ENCODE peak calls at places on chromosomes 6 and 20, in five cellular contexts. D is fibroblast of pulmonary artery; N is CD8-positive, alpha-beta T cell; Y is upper lobe of left lung; M is cardiac muscle cell. F is an unnamed sample.

GRCh38 chr20:50245561-50246366 is 55.1 kb downstream of the CEBPB start:
- DNase-seq in D (peak; percentile 77), Y (no peak), M (peak; percentile 74), N (no peak), F (no peak)

GRCh38 chr6:12657884-12658283 is 58.7 kb upstream of the PHACTR1 start:
- DNase-seq in N (no peak), Y (no peak), D (no peak), M (no peak), F (no peak)

GRCh38 chr6:72783667-72784066 is 161.8 kb downstream of the KCNQ5 start:
- DNase-seq in Y (no peak), M (peak; percentile 88), N (no peak), D (peak; percentile 82), F (no peak)

GRCh38 chr6:154835307-154835706 is 102.1 kb downstream of the SCAF8 start:
- DNase-seq in Y (no peak), N (no peak), D (no peak), M (no peak), F (no peak)

GRCh38 chr20:45968801-45969711 is 2.9 kb downstream of the ZNF335 start:
- DNase-seq in D (no peak), N (no peak), Y (peak; percentile 22), M (no peak), F (no peak)

GRCh38 chr6:112912351-112913101 is 565.4 kb downstream of the RFPL4B start:
- DNase-seq in M (peak; percentile 71), D (peak; percentile 64), N (no peak), Y (no peak), F (no peak)

GRCh38 chr20:48010623-48011022 is 225.3 kb upstream of the SULF2 start:
- DNase-seq in Y (no peak), D (no peak), N (no peak), M (no peak), F (no peak)

GRCh38 chr6:75922226-75922625 is 150.2 kb downstream of the IMPG1 start:
- DNase-seq in M (no peak), N (no peak), Y (no peak), D (peak; percentile 7), F (no peak)

GRCh38 chr20:887137-887536 is 29.0 kb downstream of the ANGPT4 start:
- DNase-seq in D (no peak), Y (no peak), M (no peak), N (no peak), F (no peak)

GRCh38 chr6:116246089-116246488 is 7.8 kb downstream of the TSPYL4 start:
- DNase-seq in N (no peak), Y (no peak), D (peak; percentile 78), M (peak; percentile 76), F (no peak)

GRCh38 chr20:62245911-62246280 is 7.6 kb downstream of the OSBPL2 start:
- DNase-seq in Y (no peak), M (no peak), N (no peak), D (no peak), F (no peak)

GRCh38 chr6:157891544-157892362 is 68.7 kb downstream of the SNX9 start:
- DNase-seq in N (no peak), D (no peak), Y (no peak), M (peak; percentile 23), F (no peak)

GRCh38 chr20:25573288-25574251 is 11.8 kb downstream of the NINL start:
- DNase-seq in Y (no peak), N (no peak), M (no peak), D (peak; percentile 60), F (no peak)

GRCh38 chr20:64138276-64138815 is 25.9 kb upstream of the MYT1 start:
- DNase-seq in Y (peak; percentile 10), N (no peak), M (no peak), D (no peak), F (no peak)

GRCh38 chr20:8215516-8215915 is 83.5 kb downstream of the PLCB1 start:
- DNase-seq in M (peak; percentile 76), Y (no peak), D (peak; percentile 75), N (no peak), F (no peak)

GRCh38 chr6:132228894-132229293 is 172.4 kb downstream of the MOXD1 start:
- DNase-seq in Y (no peak), N (no peak), D (no peak), M (no peak), F (no peak)

GRCh38 chr20:26214991-26215390 is 518.3 kb upstream of the ZNF337 start:
- DNase-seq in N (no peak), D (no peak), M (no peak), Y (no peak), F (no peak)

GRCh38 chr20:57614490-57615471 is 5.4 kb downstream of the ZBP1 start:
- DNase-seq in M (no peak), D (no peak), Y (no peak), N (no peak), F (no peak)

GRCh38 chr20:51934301-51935002 is 132.1 kb upstream of the SALL4 start:
- DNase-seq in M (no peak), Y (no peak), N (no peak), D (no peak), F (no peak)

GRCh38 chr6:81767163-81768000 is 14.9 kb upstream of the TENT5A start:
- DNase-seq in M (peak; percentile 41), D (peak; percentile 46), Y (peak; percentile 62), N (no peak), F (no peak)

GRCh38 chr6:116444092-116444491 is 17.1 kb upstream of the CALHM6 start:
- DNase-seq in M (peak; percentile 59), Y (no peak), N (no peak), D (peak; percentile 72), F (no peak)

GRCh38 chr6:47780510-47781356 is 1.1 kb upstream of the OPN5 start:
- DNase-seq in D (peak; percentile 79), M (peak; percentile 79), Y (peak; percentile 22), N (no peak), F (no peak)
- H3K4me3 ChIP-seq in D (no peak overlapping the region), M (no peak overlapping the region), Y (no peak overlapping the region), N (no peak overlapping the region), F (no peak overlapping the region)

GRCh38 chr6:25341923-25342619 is 62.9 kb downstream of the CARMIL1 start:
- DNase-seq in D (no peak), M (no peak), N (no peak), Y (no peak), F (no peak)
- TF ChIP-seq CTCF in D (no peak), M (no peak), N (no peak), Y (no peak), F (no peak)

GRCh38 chr20:20609522-20609921 is 102.9 kb downstream of the RALGAPA2 start:
- DNase-seq in Y (no peak), M (no peak), N (no peak), D (no peak), F (no peak)

GRCh38 chr20:20611165-20611564 is 101.3 kb downstream of the RALGAPA2 start:
- DNase-seq in N (no peak), Y (no peak), M (no peak), D (no peak), F (no peak)

GRCh38 chr20:20612251-20612650 is 100.2 kb downstream of the RALGAPA2 start:
- DNase-seq in Y (no peak), D (no peak), M (no peak), N (no peak), F (no peak)

GRCh38 chr20:20614391-20614790 is 98.1 kb downstream of the RALGAPA2 start:
- DNase-seq in Y (no peak), N (no peak), D (no peak), M (no peak), F (no peak)
- H3K4me3 ChIP-seq in Y (no peak overlapping the region), N (no peak overlapping the region), D (no peak overlapping the region), M (no peak overlapping the region), F (no peak overlapping the region)

GRCh38 chr6:137155830-137156229 is 17.6 kb downstream of the IL22RA2 start:
- DNase-seq in M (peak; percentile 60), N (no peak), Y (peak; percentile 47), D (peak; percentile 14), F (no peak)
- TF ChIP-seq CTCF in M (no peak), N (no peak), Y (no peak), D (no peak), F (no peak)

GRCh38 chr6:14502551-14502950 is 385.0 kb downstream of the CD83 start:
- DNase-seq in Y (no peak), D (no peak), M (peak; percentile 21), N (no peak), F (no peak)

GRCh38 chr6:14499804-14500203 is 382.2 kb downstream of the CD83 start:
- DNase-seq in Y (no peak), D (peak; percentile 78), M (peak; percentile 70), N (no peak), F (no peak)

GRCh38 chr6:14501914-14502313 is 384.3 kb downstream of the CD83 start:
- DNase-seq in N (no peak), M (no peak), D (no peak), Y (no peak), F (no peak)

GRCh38 chr6:14499309-14499708 is 381.7 kb downstream of the CD83 start:
- DNase-seq in D (no peak), N (no peak), Y (no peak), M (no peak), F (no peak)

GRCh38 chr6:14501240-14501639 is 383.7 kb downstream of the CD83 start:
- DNase-seq in N (no peak), Y (no peak), M (no peak), D (no peak), F (no peak)
- H3K4me3 ChIP-seq in N (no peak overlapping the region), Y (no peak overlapping the region), M (no peak overlapping the region), D (no peak overlapping the region), F (no peak overlapping the region)

GRCh38 chr6:169789944-169790927 is 38.8 kb downstream of the ERMARD start:
- DNase-seq in M (peak; percentile 77), N (peak; percentile 57), Y (peak; percentile 75), D (peak; percentile 67), F (no peak)
- TF ChIP-seq CTCF in M (peak; percentile 99), N (peak; percentile 93), Y (peak; percentile 98), D (peak; percentile 92), F (peak; percentile 94)

DNA sequence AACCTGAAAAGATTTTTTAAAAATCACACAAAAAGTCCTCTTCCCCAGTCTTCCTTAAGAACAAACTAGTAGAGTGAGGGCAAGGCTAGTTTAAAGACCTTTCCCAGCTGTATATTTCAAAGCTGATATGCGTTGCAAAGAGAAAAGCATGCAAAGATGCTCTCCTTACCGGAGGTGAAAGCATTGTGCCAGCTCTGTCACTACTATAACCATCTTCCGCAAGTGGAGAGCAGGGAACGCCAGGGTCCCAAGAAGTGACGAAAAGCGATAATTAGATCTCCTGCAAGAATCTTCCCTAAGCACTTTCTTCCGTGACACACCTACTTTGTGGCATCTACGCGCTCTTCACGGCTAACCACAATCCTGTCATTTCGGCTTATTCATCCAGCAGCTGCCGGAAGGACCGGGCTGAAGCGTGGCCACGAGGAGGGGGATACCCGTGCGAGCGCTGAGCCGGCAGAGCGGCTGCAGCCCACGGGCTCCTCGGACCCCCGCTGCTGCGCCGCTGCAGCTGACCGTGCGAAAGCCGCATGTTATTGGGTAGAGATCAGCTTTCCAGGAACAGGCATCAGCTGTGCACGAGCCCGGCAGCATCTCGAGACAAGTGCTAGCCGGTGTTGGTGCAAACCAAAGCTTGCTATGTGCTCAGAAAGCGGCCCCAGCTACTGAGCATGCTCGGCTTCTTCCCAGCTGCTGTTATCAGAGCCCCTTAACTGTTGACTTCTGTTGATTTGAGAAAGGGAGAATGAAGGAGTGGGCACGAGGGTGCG is 57.2 kb upstream of the ARHGAP18 start:
- DNase-seq in N (no peak), D (peak; percentile 49), Y (no peak), M (peak; percentile 57), F (no peak)
- H3K4me3 ChIP-seq in N (peak overlapping the region; percentile 49), D (peak overlapping the region; percentile 55), Y (peak overlapping the region; percentile 39), M (peak overlapping the region; percentile 18), F (peak overlapping the region; percentile 55)

DNA sequence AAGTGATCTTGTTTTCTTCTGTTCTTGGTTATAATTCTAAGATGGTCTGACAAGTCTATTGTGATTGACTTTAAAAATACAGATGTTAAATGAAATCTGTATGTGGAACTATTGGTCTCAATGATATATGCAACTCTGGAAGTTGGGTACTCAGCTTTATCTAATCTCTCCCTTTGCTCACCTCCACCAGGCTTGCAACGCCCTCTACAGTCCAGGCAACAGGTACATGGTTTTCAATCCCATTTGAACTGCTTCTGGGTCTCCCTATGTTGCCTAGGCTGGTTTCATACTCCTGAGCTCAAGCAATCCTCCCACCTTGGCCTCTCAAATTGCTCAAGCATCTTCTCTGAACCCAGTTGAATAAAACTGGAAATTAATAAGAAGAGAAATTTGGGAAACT is 25.6 kb upstream of the HLA-DQB1 start:
- DNase-seq in D (peak; percentile 4), N (peak; percentile 22), M (peak; percentile 3), Y (peak; percentile 36), F (peak; percentile 68)
- TF ChIP-seq CTCF in D (peak; percentile 16), N (peak; percentile 51), M (no peak), Y (no peak), F (peak; percentile 80)